ENCODE peak calls at places on chromosome 5, in five cellular contexts. C is dorsolateral prefrontal cortex, G is fibroblast of mammary gland, X is AG10803, I is astrocyte. U is an unnamed sample.

GRCh38 chr5:157487358-157487757 is 27.3 kb downstream of the NIPAL4 start:
- DNase-seq in C (no peak), G (no peak), X (no peak), I (no peak), U (no peak)

GRCh38 chr5:159912033-159912800 is 4.1 kb upstream of the ADRA1B start:
- DNase-seq in C (no peak), G (peak), X (peak), I (peak), U (peak)

GRCh38 chr5:137858954-137859353 is 8.7 kb upstream of the MYOT start:
- DNase-seq in C (no peak), G (no peak), X (no peak), I (no peak), U (no peak)

GRCh38 chr5:31824886-31825774 is 186.2 kb downstream of the PDZD2 start:
- DNase-seq in C (no peak), G (peak), X (peak), I (peak), U (peak)

GRCh38 chr5:123087173-123088030 is 1.6 kb upstream of the PRDM6 start:
- DNase-seq in C (no peak), G (no peak), X (no peak), I (no peak), U (no peak)

GRCh38 chr5:83780681-83781080 is 60.0 kb upstream of the HAPLN1 start:
- DNase-seq in C (no peak), G (no peak), X (no peak), I (no peak), U (no peak)

GRCh38 chr5:91487420-91487819 is 104.3 kb upstream of the ARRDC3 start:
- DNase-seq in C (no peak), G (no peak), X (no peak), I (no peak), U (no peak)

GRCh38 chr5:159105318-159106053 is 5.8 kb upstream of the EBF1 start:
- DNase-seq in C (no peak), G (no peak), X (no peak), I (no peak), U (no peak)

GRCh38 chr5:61673007-61673735 is 341.1 kb downstream of the ZSWIM6 start:
- DNase-seq in C (no peak), G (peak), X (no peak), I (peak), U (peak)

GRCh38 chr5:75614165-75614564 is 2.9 kb downstream of the ANKDD1B start:
- DNase-seq in C (no peak), G (no peak), X (no peak), I (no peak), U (no peak)

GRCh38 chr5:75610201-75610600 is 1.1 kb upstream of the ANKDD1B start:
- DNase-seq in C (no peak), G (no peak), X (no peak), I (no peak), U (peak)

GRCh38 chr5:75611324-75612210 is at the start of gene ANKDD1B:
- DNase-seq in C (no peak), G (peak), X (no peak), I (peak), U (peak)

GRCh38 chr5:75608886-75609285 is 2.4 kb upstream of the ANKDD1B start:
- DNase-seq in C (no peak), G (no peak), X (no peak), I (no peak), U (no peak)

DNA sequence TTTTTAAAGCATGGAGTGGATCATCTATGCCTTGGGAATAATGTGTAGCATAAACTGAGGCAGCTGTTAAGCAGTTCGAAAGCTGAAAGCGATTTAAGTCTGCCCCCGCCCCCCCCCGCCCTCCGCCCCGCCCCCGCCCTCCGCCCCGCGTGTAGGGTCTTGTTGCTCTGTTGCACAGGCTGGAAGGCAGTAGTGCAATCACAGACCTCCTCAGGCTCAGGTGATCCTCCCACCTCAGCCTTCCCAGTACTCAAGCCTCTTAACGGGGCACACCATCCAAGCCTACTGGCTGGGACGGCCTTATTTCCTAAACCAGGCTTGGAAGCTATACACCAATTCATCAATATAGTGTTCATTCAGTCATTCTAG is 942 bp downstream of the ANKDD1B start:
- DNase-seq in C (no peak), G (no peak), X (no peak), I (no peak), U (no peak)
- H3K4me3 ChIP-seq in C (peak), G (peak), X (peak), I (peak), U (peak)

DNA sequence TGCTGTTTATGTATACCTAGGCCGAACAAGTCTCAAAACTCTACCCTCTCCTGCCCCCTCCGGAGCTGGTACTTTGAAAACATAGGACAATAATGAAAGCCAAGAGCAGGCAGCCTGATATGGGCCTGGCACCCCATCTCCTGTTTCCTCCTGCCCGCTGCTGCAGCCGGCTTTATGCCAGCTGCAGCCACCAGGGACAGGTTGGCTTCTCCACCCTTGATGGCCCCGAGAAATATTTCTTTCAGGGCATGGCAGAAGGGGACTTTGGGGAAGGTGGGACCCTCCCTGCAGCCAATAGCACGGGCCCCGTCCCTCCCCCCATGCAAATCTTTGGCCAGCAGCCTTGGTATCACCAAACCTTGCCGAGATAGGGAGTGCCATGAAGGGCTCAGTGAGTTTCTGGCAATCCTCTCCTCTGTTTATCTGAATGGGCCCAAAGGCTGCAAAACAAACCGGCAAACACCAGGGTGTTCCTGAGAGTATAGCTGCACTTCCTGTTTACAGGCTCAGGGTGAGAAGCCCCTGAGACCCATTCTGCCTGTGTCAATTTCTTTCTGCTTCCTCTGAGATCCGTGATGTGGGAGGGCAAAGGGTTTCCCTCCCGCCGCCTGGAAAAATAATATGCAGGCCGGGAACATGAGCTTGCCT is 73.4 kb upstream of the BOD1 start:
- DNase-seq in C (no peak), G (no peak), X (no peak), I (no peak), U (no peak)
- TF ChIP-seq CTCF in C (no peak), G (no peak), X (no peak), I (no peak), U (no peak)

GRCh38 chr5:27038476-27038875 is at the start of gene CDH9:
- DNase-seq in C (peak), G (no peak), X (no peak), I (no peak), U (peak)
- H3K4me3 ChIP-seq in C (peak), G (no peak), X (no peak), I (peak), U (no peak)

GRCh38 chr5:154858972-154859950 is 834 bp downstream of the CNOT8 start:
- DNase-seq in C (no peak), G (no peak), X (no peak), I (no peak), U (peak)

GRCh38 chr5:154860123-154860522 is 1.7 kb downstream of the CNOT8 start:
- DNase-seq in C (no peak), G (peak), X (peak), I (peak), U (peak)

GRCh38 chr5:154857091-154857533 is 1.3 kb upstream of the CNOT8 start:
- DNase-seq in C (no peak), G (no peak), X (no peak), I (no peak), U (peak)

GRCh38 chr5:154858251-154858971 is at the start of gene CNOT8:
- DNase-seq in C (peak), G (peak), X (peak), I (peak), U (peak)

GRCh38 chr5:154857534-154858250 is 735 bp upstream of the CNOT8 start:
- DNase-seq in C (peak), G (peak), X (peak), I (peak), U (peak)
- TF ChIP-seq CTCF in C (no peak), G (no peak), X (peak), I (no peak), U (peak)

U was measured in bronchial epithelial cell.